ENCODE peak calls at places on chromosomes 6 and 20, in four cellular contexts. T is fibroblast of lung, D is right lobe of liver, G is pancreas. Q is an unnamed sample.

GRCh38 chr6:149929422-149929821 is 6.5 kb upstream of the RAET1G start:
- DNase-seq in T (no peak), D (no peak), G (no peak), Q (no peak)

GRCh38 chr20:63312690-63313348 is 19.8 kb downstream of the COL20A1 start:
- DNase-seq in T (peak; percentile 69), D (no peak), G (no peak), Q (no peak)

GRCh38 chr6:157235600-157236039 is 87.7 kb downstream of the TMEM242 start:
- DNase-seq in T (peak; percentile 58), D (peak; percentile 50), G (peak; percentile 80), Q (no peak)

GRCh38 chr6:112416885-112417284 is 69.8 kb downstream of the RFPL4B start:
- DNase-seq in T (peak; percentile 54), D (no peak), G (no peak), Q (no peak)

GRCh38 chr20:14235355-14235754 is 102.1 kb downstream of the FLRT3 start:
- DNase-seq in T (peak; percentile 70), D (no peak), G (no peak), Q (peak; percentile 39)

GRCh38 chr6:72238900-72239299 is 352.6 kb downstream of the RIMS1 start:
- DNase-seq in T (peak; percentile 49), D (no peak), G (no peak), Q (no peak)

GRCh38 chr6:51120016-51120415 is 301.3 kb downstream of the TFAP2B start:
- DNase-seq in T (no peak), D (no peak), G (no peak), Q (no peak)

GRCh38 chr6:96015791-96016776 is at the start of gene FUT9:
- DNase-seq in T (no peak), D (peak; percentile 41), G (peak; percentile 81), Q (no peak)

GRCh38 chr6:70479236-70479635 is 65.9 kb downstream of the FAM135A start:
- DNase-seq in T (peak; percentile 47), D (no peak), G (no peak), Q (peak; percentile 81)

GRCh38 chr6:56288347-56288746 is 41.0 kb upstream of the COL21A1 start:
- DNase-seq in T (no peak), D (no peak), G (no peak), Q (no peak)

GRCh38 chr20:41072099-41072798 is 43.6 kb downstream of the TOP1 start:
- DNase-seq in T (peak; percentile 89), D (no peak), G (no peak), Q (peak; percentile 86)

GRCh38 chr6:53714395-53714794 is 48.8 kb upstream of the KLHL31 start:
- DNase-seq in T (no peak), D (no peak), G (no peak), Q (no peak)

GRCh38 chr6:86871681-86872080 is 65.6 kb upstream of the HTR1E start:
- DNase-seq in T (no peak), D (no peak), G (no peak), Q (no peak)

GRCh38 chr6:106974999-106975698 is 620 bp upstream of the CD24 start:
- DNase-seq in T (no peak), D (peak; percentile 77), G (peak; percentile 86), Q (no peak)

GRCh38 chr6:37705239-37706051 is 7.8 kb upstream of the MDGA1 start:
- DNase-seq in T (peak; percentile 88), D (peak; percentile 78), G (peak; percentile 80), Q (no peak)

GRCh38 chr20:36824142-36824940 is 50.8 kb upstream of the DSN1 start:
- DNase-seq in T (no peak), D (no peak), G (no peak), Q (no peak)

GRCh38 chr20:1467355-1468116 is 887 bp upstream of the NSFL1C start:
- DNase-seq in T (no peak), D (no peak), G (peak; percentile 64), Q (no peak)

GRCh38 chr20:36262440-36262839 is 26.2 kb downstream of the AAR2 start:
- DNase-seq in T (no peak), D (no peak), G (no peak), Q (no peak)

GRCh38 chr6:72206606-72207005 is 320.3 kb downstream of the RIMS1 start:
- DNase-seq in T (no peak), D (no peak), G (no peak), Q (no peak)

GRCh38 chr6:84282566-84282965 is 55.1 kb upstream of the CEP162 start:
- DNase-seq in T (peak; percentile 33), D (peak; percentile 60), G (no peak), Q (no peak)

GRCh38 chr20:44034451-44034850 is 119.8 kb downstream of the TOX2 start:
- DNase-seq in T (no peak), D (no peak), G (no peak), Q (no peak)

GRCh38 chr6:106512958-106513480 is 116.3 kb downstream of the RTN4IP1 start:
- DNase-seq in T (peak; percentile 36), D (no peak), G (no peak), Q (no peak)

DNA sequence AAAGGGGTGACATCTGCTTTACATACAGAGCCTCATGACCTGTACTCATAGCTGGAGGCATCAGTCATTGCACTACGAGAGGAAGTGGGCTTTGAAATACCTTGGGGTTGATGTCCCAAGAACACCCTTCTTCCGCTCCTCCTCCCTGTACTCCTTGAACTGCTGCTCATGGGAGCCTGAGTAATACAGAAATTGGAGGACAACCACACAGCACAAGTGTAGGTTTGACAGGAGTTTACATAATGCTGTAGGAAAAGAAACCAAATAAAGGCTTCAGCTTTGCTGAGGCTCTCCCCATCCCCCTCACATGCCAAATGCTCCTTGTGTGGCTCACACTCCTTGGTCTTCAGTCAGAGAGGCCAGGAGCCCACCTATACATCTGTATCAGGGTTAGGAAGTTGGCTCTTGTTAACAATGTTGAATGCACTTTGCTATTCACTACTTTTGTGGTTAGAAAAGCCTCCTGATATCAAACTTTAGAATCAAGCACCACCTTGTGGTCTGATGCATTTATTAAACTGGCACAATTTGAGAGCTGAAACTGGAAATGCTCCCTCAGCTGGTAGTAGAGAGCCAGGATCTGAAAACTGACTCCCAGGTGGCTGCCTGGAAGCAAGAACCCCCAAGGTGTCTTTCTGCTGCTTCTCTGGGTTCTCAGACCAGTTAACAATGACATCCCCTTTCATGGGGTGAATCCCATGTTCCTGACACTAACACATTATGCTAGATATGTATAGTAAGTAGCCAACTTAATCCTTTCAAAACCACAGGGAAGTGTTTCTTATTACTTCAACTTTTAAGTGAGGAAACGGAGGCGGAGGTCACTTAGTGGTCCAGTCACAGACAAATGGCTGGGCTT is 56.2 kb upstream of the EDN1 start:
- DNase-seq in T (peak; percentile 86), D (no peak), G (no peak), Q (peak; percentile 58)
- TF ChIP-seq CTCF in T (peak; percentile 89), D (peak; percentile 85), G (peak; percentile 51), Q (peak; percentile 90)

GRCh38 chr6:138106665-138107077 is 548 bp downstream of the PERP start:
- DNase-seq in T (peak; percentile 17), D (no peak), G (no peak), Q (no peak)

GRCh38 chr6:138103876-138104275 is 3.3 kb downstream of the PERP start:
- DNase-seq in T (no peak), D (no peak), G (no peak), Q (no peak)

GRCh38 chr6:138105446-138105845 is 1.8 kb downstream of the PERP start:
- DNase-seq in T (no peak), D (no peak), G (no peak), Q (no peak)

GRCh38 chr6:138105880-138106664 is 1.1 kb downstream of the PERP start:
- DNase-seq in T (peak; percentile 14), D (no peak), G (no peak), Q (no peak)

GRCh38 chr6:138104618-138105213 is 2.5 kb downstream of the PERP start:
- DNase-seq in T (no peak), D (no peak), G (no peak), Q (no peak)
- H3K4me3 ChIP-seq in T (no peak overlapping the region), D (no peak overlapping the region), G (no peak overlapping the region), Q (no peak overlapping the region)

GRCh38 chr6:17289491-17290106 is 8.4 kb downstream of the RBM24 start:
- DNase-seq in T (peak; percentile 45), D (no peak), G (no peak), Q (no peak)
- TF ChIP-seq CTCF in T (no peak), D (no peak), G (no peak), Q (no peak)

GRCh38 chr6:24929255-24929654 is 6.5 kb downstream of the RIPOR2 start:
- DNase-seq in T (no peak), D (no peak), G (no peak), Q (no peak)
- H3K4me3 ChIP-seq in T (no peak overlapping the region), D (no peak overlapping the region), G (no peak overlapping the region), Q (no peak overlapping the region)

Q was measured in retinal pigment epithelial cell.